ENCODE peak calls at places on chromosomes 7 and 10, in nine cellular contexts. T is GM23248, Z is IMR-90, N is astrocyte, E is DND-41, W is colonic mucosa, H is Karpas-422, J is neuronal stem cell, G is MM.1S. C is an unnamed sample.

GRCh38 chr7:27196287-27196739 is 3.6 kb downstream of the HOXA13 start:
- DNase-seq in T (peak; percentile 75), Z (peak; percentile 71), N (peak; percentile 33), E (peak; percentile 80), W (peak; percentile 97), H (peak; percentile 92), J (peak; percentile 67), G (peak; percentile 75), C (peak; percentile 84)

GRCh38 chr10:14659626-14660196 is 115.0 kb downstream of the FAM107B start:
- DNase-seq in T (peak; percentile 5), Z (no peak), N (no peak), E (no peak), W (no peak), H (peak; percentile 81), J (no peak), G (peak; percentile 94), C (no peak)

GRCh38 chr7:117689421-117689820 is 183.8 kb downstream of the CTTNBP2 start:
- DNase-seq in T (no peak), Z (no peak), N (no peak), E (no peak), W (no peak), H (no peak), J (no peak), G (no peak), C (no peak)

GRCh38 chr10:101007099-101007711 is 7.6 kb downstream of the LZTS2 start:
- DNase-seq in T (no peak), Z (peak; percentile 66), N (no peak), E (no peak), W (no peak), H (no peak), J (no peak), G (no peak), C (no peak)

GRCh38 chr7:10128748-10129147 is 844.9 kb upstream of the PHF14 start:
- DNase-seq in T (no peak), Z (no peak), N (no peak), E (no peak), W (no peak), H (peak; percentile 48), J (no peak), G (peak; percentile 25), C (no peak)

GRCh38 chr7:43785425-43785824 is 26.9 kb downstream of the BLVRA start:
- DNase-seq in T (peak; percentile 96), Z (peak; percentile 92), N (peak; percentile 91), E (no peak), W (no peak), H (no peak), J (no peak), G (no peak), C (no peak)

GRCh38 chr7:140829720-140830119 is 95.0 kb downstream of the BRAF start:
- DNase-seq in T (no peak), Z (no peak), N (no peak), E (no peak), W (no peak), H (no peak), J (no peak), G (no peak), C (no peak)

GRCh38 chr7:27842094-27842493 is 102.1 kb downstream of the TAX1BP1 start:
- DNase-seq in T (peak; percentile 21), Z (no peak), N (no peak), E (no peak), W (no peak), H (no peak), J (no peak), G (no peak), C (no peak)

GRCh38 chr10:51147644-51148399 is 73.5 kb downstream of the PRKG1 start:
- DNase-seq in T (no peak), Z (no peak), N (no peak), E (no peak), W (no peak), H (no peak), J (no peak), G (no peak), C (no peak)

GRCh38 chr10:29063806-29064644 is 224.8 kb upstream of the LYZL1 start:
- DNase-seq in T (peak; percentile 10), Z (peak; percentile 52), N (peak; percentile 87), E (no peak), W (no peak), H (no peak), J (no peak), G (no peak), C (no peak)

GRCh38 chr7:91288208-91288824 is 24.1 kb downstream of the FZD1 start:
- DNase-seq in T (peak; percentile 32), Z (no peak), N (no peak), E (peak; percentile 30), W (peak; percentile 63), H (peak; percentile 89), J (no peak), G (peak; percentile 13), C (peak; percentile 41)

GRCh38 chr7:140918236-140918635 is 6.5 kb downstream of the BRAF start:
- DNase-seq in T (no peak), Z (no peak), N (no peak), E (no peak), W (no peak), H (no peak), J (no peak), G (no peak), C (no peak)

GRCh38 chr10:88489107-88489506 is 94.0 kb downstream of the RNLS start:
- DNase-seq in T (no peak), Z (no peak), N (no peak), E (no peak), W (no peak), H (no peak), J (no peak), G (peak; percentile 12), C (no peak)

GRCh38 chr10:83698899-83699298 is 440.4 kb upstream of the GHITM start:
- DNase-seq in T (no peak), Z (no peak), N (no peak), E (no peak), W (no peak), H (no peak), J (no peak), G (no peak), C (no peak)

DNA sequence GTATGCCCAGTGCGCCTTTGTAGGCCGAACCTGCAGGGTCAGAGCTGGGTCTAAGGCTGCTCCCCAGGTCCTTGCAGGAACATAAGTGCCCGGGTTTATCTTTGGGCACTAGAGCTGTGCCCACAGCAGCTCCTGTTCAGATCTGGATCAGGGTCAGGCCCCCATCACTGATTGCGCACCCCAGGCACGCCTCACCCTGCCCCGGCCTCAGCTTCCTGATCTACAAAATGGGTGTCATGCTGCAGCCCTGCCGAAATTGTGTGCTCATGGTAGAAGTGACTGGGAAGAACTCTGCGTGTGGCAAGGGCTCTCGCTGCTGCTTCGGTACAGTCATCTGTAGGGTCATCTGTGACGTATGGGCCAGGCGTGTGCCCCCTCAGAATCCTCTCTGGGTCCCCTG is 100.7 kb downstream of the GRK5 start:
- DNase-seq in T (no peak), Z (no peak), N (no peak), E (no peak), W (no peak), H (no peak), J (no peak), G (no peak), C (no peak)
- H3K9ac ChIP-seq in T (no peak overlapping the region), Z (no peak overlapping the region), N (no peak overlapping the region), E (no peak overlapping the region), W (no peak overlapping the region), H (no peak overlapping the region), J (no peak overlapping the region), G (peak overlapping the region; percentile 95), C (no peak overlapping the region)

DNA sequence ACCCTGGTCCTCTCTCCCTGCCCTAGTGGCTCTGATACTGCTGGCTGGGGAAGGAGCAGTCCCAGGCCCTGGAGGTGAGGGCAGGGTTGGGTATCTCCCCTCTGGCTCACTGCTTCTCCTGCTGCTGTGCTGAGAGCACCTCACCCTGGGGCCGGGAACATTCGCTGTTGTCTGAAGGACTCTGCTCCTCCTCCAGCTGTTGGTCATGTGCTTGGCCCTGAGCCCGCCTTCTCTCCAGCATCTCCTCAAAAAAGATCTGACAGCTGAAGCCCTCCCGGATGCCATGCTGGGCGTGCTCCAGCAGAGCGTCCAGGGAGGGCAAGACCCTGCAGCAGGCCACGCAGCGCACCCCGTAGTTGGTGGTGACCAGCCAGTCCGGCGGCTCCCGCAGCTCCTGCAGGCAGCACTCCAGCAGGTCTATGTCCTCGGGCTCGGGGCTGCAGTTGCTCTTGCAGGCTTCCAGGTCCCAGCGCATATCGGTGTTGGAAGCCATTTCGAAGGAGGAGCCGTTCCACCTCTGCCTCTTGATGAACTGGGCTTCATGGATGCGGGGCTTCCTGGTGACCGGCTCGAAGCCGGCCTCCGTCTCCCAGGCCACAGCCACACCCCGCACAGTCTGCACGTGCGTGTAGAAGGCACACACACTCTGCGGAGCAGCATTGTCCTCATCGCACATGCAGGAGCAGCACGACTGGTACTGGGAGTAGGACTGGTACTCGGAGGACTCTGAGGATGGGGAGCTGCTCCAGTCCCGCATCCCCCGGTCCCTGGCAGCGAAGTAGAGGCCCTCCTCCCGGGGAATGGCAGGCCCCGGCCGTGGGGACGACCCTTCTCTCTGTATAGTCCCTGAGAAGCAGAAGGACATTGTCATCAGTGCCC is 2.1 kb downstream of the FAM170B start:
- DNase-seq in T (no peak), Z (no peak), N (no peak), E (no peak), W (no peak), H (no peak), J (no peak), G (no peak), C (no peak)
- H3K9ac ChIP-seq in T (no peak overlapping the region), Z (no peak overlapping the region), N (no peak overlapping the region), E (no peak overlapping the region), W (no peak overlapping the region), H (no peak overlapping the region), J (no peak overlapping the region), G (no peak overlapping the region), C (no peak overlapping the region)

GRCh38 chr10:12348341-12348869 is 942 bp upstream of the CAMK1D start:
- DNase-seq in T (no peak), Z (no peak), N (no peak), E (no peak), W (peak; percentile 50), H (no peak), J (no peak), G (no peak), C (no peak)

GRCh38 chr10:12341526-12341925 is 7.8 kb upstream of the CAMK1D start:
- DNase-seq in T (no peak), Z (no peak), N (no peak), E (no peak), W (no peak), H (no peak), J (no peak), G (no peak), C (no peak)

GRCh38 chr10:12340937-12341336 is 8.4 kb upstream of the CAMK1D start:
- DNase-seq in T (no peak), Z (no peak), N (no peak), E (no peak), W (no peak), H (no peak), J (no peak), G (no peak), C (no peak)

GRCh38 chr10:12346707-12347106 is 2.6 kb upstream of the CAMK1D start:
- DNase-seq in T (no peak), Z (no peak), N (no peak), E (no peak), W (no peak), H (no peak), J (no peak), G (no peak), C (no peak)

GRCh38 chr10:12344375-12345110 is 4.8 kb upstream of the CAMK1D start:
- DNase-seq in T (no peak), Z (no peak), N (no peak), E (no peak), W (no peak), H (no peak), J (no peak), G (peak; percentile 58), C (no peak)
- H3K9ac ChIP-seq in T (no peak overlapping the region), Z (no peak overlapping the region), N (no peak overlapping the region), E (no peak overlapping the region), W (no peak overlapping the region), H (no peak overlapping the region), J (no peak overlapping the region), G (no peak overlapping the region), C (no peak overlapping the region)

GRCh38 chr7:148856035-148856881 is 27.8 kb downstream of the EZH2 start:
- DNase-seq in T (peak; percentile 55), Z (peak; percentile 28), N (no peak), E (peak; percentile 39), W (peak; percentile 51), H (peak; percentile 75), J (no peak), G (peak; percentile 64), C (peak; percentile 64)
- H3K9ac ChIP-seq in T (peak overlapping the region; percentile 40), Z (no peak overlapping the region), N (no peak overlapping the region), E (no peak overlapping the region), W (no peak overlapping the region), H (no peak overlapping the region), J (no peak overlapping the region), G (no peak overlapping the region), C (no peak overlapping the region)

C was measured in endothelial cell of umbilical vein.